ENCODE peak calls at places on chromosomes 11 and 22, in eight cellular contexts. D is B cell, G is HFF-Myc, P is GM13977, K is cardiac muscle cell, T is suprapubic skin, I is A549, V is heart left ventricle. Z is an unnamed sample.

GRCh38 chr11:114111369-114112042 is 52.0 kb downstream of the ZBTB16 start:
- DNase-seq in P (no peak), I (no peak), G (no peak), T (no peak), D (no peak), K (peak), V (no peak), Z (no peak)

GRCh38 chr22:42803454-42803853 is 53.6 kb downstream of the ARFGAP3 start:
- DNase-seq in I (no peak), V (peak), G (no peak), P (no peak), D (no peak), K (no peak), T (no peak), Z (no peak)

GRCh38 chr22:50548046-50548912 is 2.6 kb downstream of the KLHDC7B start:
- DNase-seq in T (no peak), K (no peak), G (no peak), D (peak), I (no peak), P (peak), V (no peak), Z (no peak)

GRCh38 chr11:130055637-130056036 is 14.1 kb upstream of the APLP2 start:
- DNase-seq in T (no peak), I (no peak), D (no peak), P (no peak), V (no peak), K (peak), G (no peak), Z (no peak)

GRCh38 chr11:110031171-110031570 is 62.0 kb upstream of the ZC3H12C start:
- DNase-seq in G (no peak), T (no peak), D (no peak), P (no peak), K (no peak), V (no peak), I (no peak), Z (no peak)

GRCh38 chr11:117597083-117597482 is 199.9 kb downstream of the DSCAML1 start:
- DNase-seq in T (peak), G (no peak), I (peak), P (peak), K (peak), V (peak), D (no peak), Z (peak)

GRCh38 chr22:37245740-37246139 is 1.7 kb upstream of the RAC2 start:
- DNase-seq in T (no peak), V (no peak), D (no peak), P (no peak), K (no peak), G (no peak), I (no peak), Z (no peak)

GRCh38 chr11:287821-288327 is 1.1 kb upstream of the PGGHG start:
- DNase-seq in I (no peak), T (peak), P (no peak), K (no peak), G (no peak), V (peak), D (no peak), Z (no peak)

GRCh38 chr11:33391893-33392251 is 134.7 kb downstream of the HIPK3 start:
- DNase-seq in V (no peak), K (no peak), G (no peak), T (no peak), D (no peak), P (no peak), I (no peak), Z (no peak)

GRCh38 chr11:133978816-133979215 is 22.0 kb upstream of the IGSF9B start:
- DNase-seq in K (no peak), P (no peak), I (no peak), D (no peak), V (no peak), G (no peak), T (no peak), Z (no peak)

GRCh38 chr11:29534831-29535230 is 482.0 kb downstream of the KCNA4 start:
- DNase-seq in I (no peak), K (no peak), G (no peak), D (no peak), P (no peak), T (no peak), V (no peak), Z (no peak)

GRCh38 chr11:85779956-85780640 is 30.8 kb downstream of the SYTL2 start:
- DNase-seq in I (no peak), G (no peak), P (no peak), V (no peak), K (peak), T (no peak), D (no peak), Z (no peak)

GRCh38 chr11:8403310-8403709 is 139.6 kb upstream of the LMO1 start:
- DNase-seq in G (no peak), T (no peak), V (no peak), K (peak), I (no peak), D (no peak), P (no peak), Z (no peak)

GRCh38 chr22:30705710-30706651 is 11.3 kb downstream of the OSBP2 start:
- DNase-seq in G (peak), I (no peak), V (no peak), P (peak), K (no peak), T (no peak), D (no peak), Z (no peak)

GRCh38 chr22:35883028-35883620 is 145.5 kb downstream of the RBFOX2 start:
- DNase-seq in P (no peak), V (no peak), T (no peak), I (no peak), G (no peak), K (peak), D (no peak), Z (no peak)

GRCh38 chr11:120228794-120229384 is 11.1 kb upstream of the POU2F3 start:
- DNase-seq in G (no peak), I (no peak), K (no peak), P (no peak), V (no peak), D (no peak), T (no peak), Z (no peak)
- TF ChIP-seq CTCF in G (peak), I (no peak), K (no peak), P (peak), V (peak), D (no peak), T (no peak), Z (peak)

GRCh38 chr11:15280393-15280792 is 165.7 kb downstream of the INSC start:
- DNase-seq in K (no peak), I (no peak), P (no peak), T (no peak), G (no peak), D (no peak), V (no peak), Z (no peak)

GRCh38 chr11:15275141-15275540 is 160.4 kb downstream of the INSC start:
- DNase-seq in V (no peak), I (no peak), P (no peak), K (no peak), T (no peak), G (no peak), D (no peak), Z (peak)

GRCh38 chr11:15278129-15278528 is 163.4 kb downstream of the INSC start:
- DNase-seq in I (no peak), G (no peak), T (no peak), V (no peak), P (no peak), D (no peak), K (peak), Z (no peak)

GRCh38 chr11:15276616-15277015 is 161.9 kb downstream of the INSC start:
- DNase-seq in P (no peak), T (no peak), K (peak), G (no peak), I (no peak), D (no peak), V (no peak), Z (peak)
- TF ChIP-seq CTCF in P (peak), T (no peak), K (peak), G (no peak), I (no peak), D (no peak), V (peak), Z (peak)

GRCh38 chr11:70173018-70173417 is 30.1 kb upstream of the FADD start:
- DNase-seq in G (no peak), T (no peak), I (no peak), P (no peak), D (no peak), K (peak), V (no peak), Z (no peak)
- TF ChIP-seq CTCF in G (no peak), T (no peak), I (no peak), P (no peak), D (no peak), K (no peak), V (no peak), Z (no peak)

GRCh38 chr11:21811572-21811971 is 381.3 kb upstream of the ANO5 start:
- DNase-seq in V (no peak), I (no peak), T (no peak), P (no peak), G (no peak), D (no peak), K (no peak), Z (no peak)
- TF ChIP-seq CTCF in V (peak), I (no peak), T (no peak), P (no peak), G (no peak), D (no peak), K (no peak), Z (no peak)

DNA sequence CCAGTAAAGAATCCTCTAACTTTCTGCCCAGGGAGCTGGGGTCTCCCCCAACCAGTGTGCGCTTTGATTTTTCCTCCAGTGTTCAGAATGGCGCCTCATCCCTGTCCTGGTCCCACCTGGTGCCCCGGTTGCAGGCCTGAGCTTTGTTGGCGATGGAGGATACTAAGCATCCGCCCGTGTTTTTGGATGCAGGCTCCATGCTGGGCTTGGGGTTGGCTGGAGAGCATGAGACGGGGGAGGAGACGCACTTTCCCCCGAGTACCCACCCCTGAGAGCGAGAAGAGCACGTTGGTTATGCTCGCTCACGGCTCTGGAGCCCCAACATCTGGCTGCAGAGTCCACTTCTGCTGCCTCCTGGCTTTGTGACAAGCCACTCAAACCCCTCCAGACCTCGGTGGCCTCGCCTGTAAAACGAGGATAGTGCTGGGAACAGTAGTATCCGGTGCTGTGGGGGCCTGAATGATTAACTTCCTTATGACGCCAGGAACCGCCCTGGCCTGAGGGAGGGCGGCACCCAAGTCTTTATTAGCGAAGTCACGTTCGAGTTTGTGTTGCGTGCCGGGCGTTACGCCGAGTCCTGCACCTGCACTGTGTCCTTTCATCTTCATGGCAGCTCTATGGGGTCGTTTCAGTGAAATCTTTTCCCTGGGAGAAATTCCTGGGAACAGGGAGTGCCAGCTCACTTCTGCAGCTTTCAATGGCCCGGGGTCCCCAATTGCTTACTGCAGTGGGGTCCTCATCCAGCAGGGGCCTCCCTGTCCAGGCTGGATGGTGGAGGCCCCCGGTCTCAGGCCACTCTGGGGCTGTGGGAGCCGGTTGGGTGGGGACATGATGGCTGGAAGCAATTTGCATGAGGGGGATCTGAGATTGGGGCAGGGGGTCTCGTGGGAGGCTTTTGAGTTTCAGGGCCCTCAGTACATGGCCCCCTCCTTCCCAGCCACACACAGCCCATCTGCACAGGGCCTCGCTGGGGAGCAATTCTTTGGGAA is 25.5 kb downstream of the MRGPRD start:
- DNase-seq in K (peak), I (no peak), V (peak), G (peak), T (no peak), P (no peak), D (no peak), Z (no peak)
- TF ChIP-seq CTCF in K (no peak), I (no peak), V (no peak), G (no peak), T (no peak), P (no peak), D (no peak), Z (no peak)

DNA sequence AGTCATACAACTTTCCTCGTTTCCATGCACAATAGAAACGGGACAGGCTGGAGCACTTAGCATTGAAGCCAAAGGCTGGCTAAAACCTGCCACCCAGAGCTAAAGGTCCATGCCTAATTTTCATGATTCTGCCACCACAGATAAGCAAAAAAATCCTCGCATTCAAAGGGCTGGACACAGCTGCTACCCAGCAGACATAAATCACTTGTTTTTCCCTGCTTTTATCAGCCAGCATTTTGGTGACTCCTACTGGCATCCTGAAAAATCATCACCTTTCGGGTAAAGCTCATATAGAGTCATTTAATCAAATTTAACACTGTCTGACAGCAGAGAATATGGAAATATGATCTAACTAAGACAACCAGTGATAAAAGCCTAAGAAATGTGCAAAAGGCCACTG is 37.9 kb downstream of the ALG9 start:
- DNase-seq in G (no peak), D (no peak), T (no peak), I (no peak), K (peak), P (no peak), V (no peak), Z (no peak)
- TF ChIP-seq CTCF in G (peak), D (no peak), T (no peak), I (no peak), K (no peak), P (no peak), V (peak), Z (no peak)

DNA sequence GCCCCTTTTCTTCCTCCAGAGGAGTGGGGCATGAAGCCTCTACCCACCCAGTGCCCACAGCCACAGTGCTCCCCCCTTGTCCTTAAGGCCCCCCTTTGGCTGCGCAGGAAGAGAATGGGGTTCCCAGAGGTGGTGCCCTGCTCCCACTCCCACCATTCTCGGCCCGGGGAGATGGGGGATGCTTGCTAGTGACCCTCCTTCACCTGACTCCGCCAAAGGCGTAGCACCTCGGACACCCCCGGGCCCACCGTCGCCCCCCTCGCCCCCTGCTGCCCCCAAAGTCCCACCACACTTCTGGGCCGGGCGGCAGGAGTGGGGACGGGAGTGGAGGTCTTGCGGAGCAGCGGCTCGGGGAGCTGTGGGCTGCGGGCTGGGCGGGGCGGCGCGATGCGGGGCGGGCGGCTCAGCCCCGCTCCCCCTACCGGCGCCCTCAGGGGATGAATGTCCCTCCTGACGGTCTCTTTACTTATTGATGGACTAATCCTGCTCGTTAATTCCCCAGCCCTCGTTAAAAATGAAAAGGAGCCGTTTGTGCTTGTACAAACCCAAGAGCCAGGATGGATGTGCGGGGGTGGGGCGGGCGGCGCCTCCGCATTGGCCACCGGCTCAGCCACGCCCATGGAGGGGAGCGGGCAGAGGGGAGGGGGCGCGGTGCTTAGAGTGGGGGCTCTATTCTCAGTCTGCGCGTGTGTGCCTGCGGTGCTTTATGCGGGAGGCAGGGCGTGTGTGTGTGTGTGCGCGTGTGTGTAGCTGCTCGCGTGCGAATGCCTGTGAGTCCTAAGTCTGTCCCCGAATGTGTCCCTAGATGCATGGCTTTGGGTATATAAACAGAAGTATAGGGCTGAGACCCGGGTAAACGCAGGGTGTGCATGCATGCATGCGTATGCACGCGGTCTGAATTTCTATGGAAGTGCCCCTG is 25.6 kb downstream of the SYT7 start:
- DNase-seq in P (no peak), G (no peak), D (no peak), I (peak), V (no peak), T (no peak), K (no peak), Z (peak)
- TF ChIP-seq CTCF in P (no peak), G (peak), D (no peak), I (no peak), V (no peak), T (no peak), K (peak), Z (peak)

Z was measured in neural crest cell.